ENCODE peak calls at places on chromosome 2, in six cellular contexts. I, J, W, A, U and D are unnamed samples.

GRCh38 chr2:100730290-100730868 is 89.6 kb upstream of the NPAS2 start:
- DNase-seq in I (peak; percentile 81), A (no peak), U (peak; percentile 66), J (peak; percentile 52), W (peak; percentile 90), D (peak; percentile 75)

GRCh38 chr2:189124175-189124574 is 55.4 kb downstream of the COL5A2 start:
- DNase-seq in A (no peak), W (no peak), I (peak; percentile 85), U (no peak), J (no peak), D (no peak)

GRCh38 chr2:102698369-102699111 is 63.3 kb upstream of the TMEM182 start:
- DNase-seq in W (no peak), A (no peak), I (no peak), U (no peak), J (no peak), D (peak; percentile 86)

GRCh38 chr2:194252127-194252526 is 1404.9 kb upstream of the SLC39A10 start:
- DNase-seq in U (no peak), I (no peak), A (no peak), J (no peak), W (no peak), D (no peak)

GRCh38 chr2:138493334-138493733 is 8.2 kb upstream of the SPOPL start:
- DNase-seq in U (no peak), J (no peak), W (no peak), I (no peak), A (no peak), D (peak; percentile 33)

GRCh38 chr2:240881913-240882312 is 13.3 kb downstream of the AGXT start:
- DNase-seq in I (no peak), J (no peak), U (no peak), W (no peak), A (no peak), D (no peak)

GRCh38 chr2:215283221-215283620 is 28.6 kb upstream of the ATIC start:
- DNase-seq in I (no peak), U (no peak), W (no peak), A (no peak), J (no peak), D (no peak)

GRCh38 chr2:128563348-128563687 is 244.7 kb upstream of the HS6ST1 start:
- DNase-seq in U (peak; percentile 51), A (peak; percentile 80), J (peak; percentile 87), W (peak; percentile 97), I (peak; percentile 98), D (no peak)

GRCh38 chr2:120406566-120406965 is 60.6 kb downstream of the INHBB start:
- DNase-seq in A (no peak), U (no peak), W (no peak), J (no peak), I (no peak), D (no peak)

GRCh38 chr2:143475131-143475784 is 346.0 kb downstream of the ARHGAP15 start:
- DNase-seq in I (no peak), J (no peak), A (no peak), W (peak; percentile 31), U (no peak), D (no peak)

GRCh38 chr2:228709788-228710371 is 528.4 kb upstream of the SPHKAP start:
- DNase-seq in J (no peak), U (no peak), A (no peak), W (no peak), I (peak; percentile 83), D (no peak)

GRCh38 chr2:30421551-30422436 is 25.3 kb upstream of the LCLAT1 start:
- DNase-seq in W (peak; percentile 82), A (no peak), J (peak; percentile 77), I (peak; percentile 88), U (no peak), D (peak; percentile 46)

GRCh38 chr2:240947176-240947575 is 41.0 kb downstream of the CROCC2 start:
- DNase-seq in U (no peak), J (no peak), W (no peak), A (peak; percentile 55), I (no peak), D (no peak)

GRCh38 chr2:285990-286389 is 1.9 kb downstream of the ALKAL2 start:
- DNase-seq in I (no peak), A (no peak), W (no peak), J (no peak), U (no peak), D (no peak)

GRCh38 chr2:10325278-10326145 is 22.8 kb downstream of the HPCAL1 start:
- DNase-seq in I (no peak), J (no peak), W (no peak), A (no peak), U (peak; percentile 43), D (no peak)

GRCh38 chr2:51120754-51121280 is 88.9 kb upstream of the NRXN1 start:
- DNase-seq in A (no peak), I (no peak), J (no peak), W (no peak), U (no peak), D (peak; percentile 5)

GRCh38 chr2:227127236-227127635 is 36.8 kb downstream of the COL4A4 start:
- DNase-seq in A (no peak), W (no peak), I (no peak), J (no peak), U (no peak), D (no peak)

GRCh38 chr2:158025263-158025996 is 76.2 kb upstream of the UPP2 start:
- DNase-seq in I (peak; percentile 91), W (peak; percentile 21), J (peak; percentile 86), U (no peak), A (no peak), D (no peak)

GRCh38 chr2:83221258-83221657 is 1237.8 kb downstream of the SUCLG1 start:
- DNase-seq in U (no peak), J (no peak), A (no peak), I (peak; percentile 21), W (peak; percentile 51), D (peak; percentile 33)

GRCh38 chr2:156492979-156493378 is 56.8 kb downstream of the GPD2 start:
- DNase-seq in J (no peak), I (no peak), U (no peak), A (no peak), W (no peak), D (no peak)

GRCh38 chr2:138016703-138017102 is 52.4 kb downstream of the HNMT start:
- DNase-seq in W (no peak), I (no peak), U (no peak), A (no peak), J (no peak), D (peak; percentile 85)

GRCh38 chr2:56449449-56449860 is 265.7 kb downstream of the CCDC85A start:
- DNase-seq in J (no peak), U (no peak), W (no peak), A (no peak), I (peak; percentile 36), D (no peak)

GRCh38 chr2:190524928-190525327 is 9.6 kb downstream of the NEMP2 start:
- DNase-seq in A (no peak), U (no peak), W (no peak), I (no peak), J (no peak), D (no peak)

GRCh38 chr2:31764169-31764568 is 183.4 kb upstream of the SRD5A2 start:
- DNase-seq in A (no peak), I (peak; percentile 59), W (no peak), U (no peak), J (no peak), D (peak; percentile 9)

GRCh38 chr2:3966470-3966869 is 263.1 kb downstream of the DCDC2C start:
- DNase-seq in A (no peak), I (no peak), W (no peak), U (no peak), J (no peak), D (no peak)

GRCh38 chr2:116142828-116143227 is 1671.7 kb upstream of the DDX18 start:
- DNase-seq in A (no peak), U (no peak), W (no peak), J (no peak), I (no peak), D (no peak)

GRCh38 chr2:20595439-20596192 is 55.3 kb downstream of the HS1BP3 start:
- DNase-seq in A (peak; percentile 67), U (no peak), W (peak; percentile 59), J (no peak), I (peak; percentile 73), D (peak; percentile 72)

GRCh38 chr2:45988879-45989278 is 308.3 kb upstream of the EPAS1 start:
- DNase-seq in J (no peak), U (peak; percentile 26), W (no peak), I (no peak), A (peak; percentile 15), D (no peak)

GRCh38 chr2:160862226-160862625 is 298.0 kb upstream of the TANK start:
- DNase-seq in J (no peak), I (no peak), U (no peak), W (no peak), A (no peak), D (no peak)

GRCh38 chr2:59296279-59296678 is 1055.2 kb upstream of the FANCL start:
- DNase-seq in W (no peak), J (no peak), A (no peak), U (no peak), I (peak; percentile 7), D (peak; percentile 42)

GRCh38 chr2:120625865-120626560 is 109.7 kb upstream of the GLI2 start:
- DNase-seq in I (no peak), W (no peak), U (peak; percentile 91), A (peak; percentile 72), J (no peak), D (peak; percentile 32)

GRCh38 chr2:197813093-197813787 is 8.8 kb downstream of the PLCL1 start:
- DNase-seq in A (no peak), I (peak; percentile 55), J (no peak), U (no peak), W (peak; percentile 62), D (peak; percentile 81)

GRCh38 chr2:46333912-46334311 is 36.7 kb downstream of the EPAS1 start:
- DNase-seq in W (no peak), J (no peak), I (peak; percentile 56), A (no peak), U (no peak), D (no peak)